ENCODE peak calls at places on chromosomes 5 and 9, in four cellular contexts. B is HCT116, R is HepG2, D is K562. W is an unnamed sample.

GRCh38 chr5:3350781-3351180 is 244.9 kb upstream of the IRX1 start:
- DNase-seq in B (no peak), R (no peak), D (no peak), W (no peak)

GRCh38 chr5:132840896-132841818 is 10.7 kb upstream of the SHROOM1 start:
- DNase-seq in B (no peak), R (no peak), D (no peak), W (no peak)

GRCh38 chr5:2227433-2227832 is 344.7 kb upstream of the IRX4 start:
- DNase-seq in B (no peak), R (no peak), D (no peak), W (no peak)

GRCh38 chr5:94440015-94440414 is 178.4 kb downstream of the KIAA0825 start:
- DNase-seq in B (no peak), R (no peak), D (no peak), W (no peak)

GRCh38 chr9:69172895-69173294 is 1.2 kb upstream of the TJP2 start:
- DNase-seq in B (no peak), R (no peak), D (no peak), W (no peak)

GRCh38 chr5:8769631-8770030 is 776.2 kb downstream of the SEMA5A start:
- DNase-seq in B (no peak), R (no peak), D (no peak), W (no peak)

GRCh38 chr5:174303035-174303434 is 257.5 kb downstream of the NSG2 start:
- DNase-seq in B (no peak), R (no peak), D (no peak), W (no peak)

GRCh38 chr5:94174748-94175411 is 433.5 kb upstream of the POU5F2 start:
- DNase-seq in B (no peak), R (no peak), D (no peak), W (no peak)

GRCh38 chr5:37272564-37272963 is 23.4 kb upstream of the CPLANE1 start:
- DNase-seq in B (no peak), R (no peak), D (no peak), W (no peak)

GRCh38 chr9:21477466-21477865 is 4.6 kb downstream of the IFNE start:
- DNase-seq in B (no peak), R (no peak), D (no peak), W (no peak)

GRCh38 chr9:129378241-129378661 is 200.2 kb upstream of the IER5L start:
- DNase-seq in B (no peak), R (no peak), D (no peak), W (no peak)

GRCh38 chr9:93094294-93095204 is 1.5 kb upstream of the CARD19 start:
- DNase-seq in B (no peak), R (no peak), D (no peak), W (no peak)

GRCh38 chr5:23675456-23675855 is 168.0 kb downstream of the PRDM9 start:
- DNase-seq in B (no peak), R (no peak), D (no peak), W (no peak)

GRCh38 chr9:113533335-113534225 is 70.1 kb downstream of the RGS3 start:
- DNase-seq in B (no peak), R (no peak), D (no peak), W (no peak)

GRCh38 chr5:148995791-148996190 is 67.1 kb downstream of the SH3TC2 start:
- DNase-seq in B (no peak), R (no peak), D (no peak), W (no peak)

GRCh38 chr5:131217791-131218190 is 46.1 kb upstream of the CDC42SE2 start:
- DNase-seq in B (no peak), R (no peak), D (no peak), W (no peak)

GRCh38 chr5:42301349-42301748 is 121.9 kb upstream of the GHR start:
- DNase-seq in B (no peak), R (no peak), D (no peak), W (no peak)

GRCh38 chr9:113485761-113486115 is 22.2 kb downstream of the RGS3 start:
- DNase-seq in B (no peak), R (no peak), D (no peak), W (no peak)

GRCh38 chr5:64682608-64683007 is 7.7 kb upstream of the SHISAL2B start:
- DNase-seq in B (peak), R (peak), D (peak), W (no peak)

GRCh38 chr5:101390317-101390908 is 487.3 kb upstream of the ST8SIA4 start:
- DNase-seq in B (peak), R (peak), D (peak), W (peak)

GRCh38 chr5:148372883-148373282 is 10.9 kb upstream of the FBXO38 start:
- DNase-seq in B (no peak), R (no peak), D (no peak), W (no peak)

GRCh38 chr9:38467404-38467803 is 43.1 kb upstream of the IGFBPL1 start:
- DNase-seq in B (no peak), R (no peak), D (no peak), W (no peak)

GRCh38 chr5:1760656-1761452 is 38.8 kb downstream of the MRPL36 start:
- DNase-seq in B (no peak), R (no peak), D (no peak), W (no peak)

GRCh38 chr5:95760291-95761191 is 29.4 kb downstream of the RHOBTB3 start:
- DNase-seq in B (no peak), R (peak), D (no peak), W (no peak)

GRCh38 chr5:40834391-40834848 is 602 bp downstream of the RPL37 start:
- DNase-seq in B (no peak), R (no peak), D (no peak), W (no peak)

GRCh38 chr9:127776195-127776918 is 2.1 kb downstream of the SH2D3C start:
- DNase-seq in B (no peak), R (no peak), D (peak), W (no peak)

GRCh38 chr5:17022296-17022695 is 86.2 kb upstream of the MYO10 start:
- DNase-seq in B (no peak), R (no peak), D (no peak), W (no peak)

GRCh38 chr5:58751222-58751621 is 168.3 kb downstream of the RAB3C start:
- DNase-seq in B (peak), R (no peak), D (no peak), W (peak)

GRCh38 chr5:42656661-42657035 is 100.0 kb upstream of the CCDC152 start:
- DNase-seq in B (no peak), R (no peak), D (no peak), W (no peak)

GRCh38 chr5:139658928-139659667 is 10.9 kb downstream of the CXXC5 start:
- DNase-seq in B (no peak), R (no peak), D (no peak), W (no peak)

GRCh38 chr5:156119692-156120091 is 207.3 kb upstream of the SGCD start:
- DNase-seq in B (no peak), R (no peak), D (no peak), W (no peak)

GRCh38 chr9:116323571-116323970 is 170.0 kb downstream of the PAPPA start:
- DNase-seq in B (no peak), R (no peak), D (no peak), W (no peak)

GRCh38 chr9:112338561-112338960 is 5.1 kb upstream of the PTBP3 start:
- DNase-seq in B (peak), R (no peak), D (no peak), W (no peak)

DNA sequence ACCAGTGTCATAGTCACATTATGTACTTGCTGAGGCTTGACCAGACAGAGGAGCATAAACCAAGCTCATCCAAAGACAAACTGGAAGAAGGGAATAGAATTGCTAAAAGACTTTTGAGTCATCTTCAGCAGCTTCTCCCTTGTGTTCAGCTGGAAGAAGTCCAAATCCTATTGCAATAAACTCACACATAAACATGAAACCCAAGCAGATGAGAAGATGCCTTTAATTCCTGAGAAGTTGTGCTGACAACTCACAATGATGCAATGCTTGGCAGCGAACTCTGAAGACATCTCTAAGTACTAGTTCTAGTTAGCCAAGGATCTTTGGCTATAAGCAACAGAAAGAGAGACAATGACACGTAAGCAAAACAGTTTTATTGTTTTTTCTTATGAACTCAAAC is 642.1 kb downstream of the KCTD16 start:
- DNase-seq in B (no peak), R (no peak), D (no peak), W (no peak)
- TF ChIP-seq TCF7L2 in B (no peak), R (no peak), D (no peak), W (no peak)

GRCh38 chr9:108467653-108468324 is 388.0 kb downstream of the ACTL7B start:
- DNase-seq in B (no peak), R (peak), D (no peak), W (no peak)
- H3K4me3 ChIP-seq in B (no peak), R (no peak), D (no peak), W (no peak)

GRCh38 chr9:27181381-27181780 is 72.4 kb downstream of the TEK start:
- DNase-seq in B (no peak), R (no peak), D (no peak), W (no peak)

GRCh38 chr9:27183701-27184100 is 74.7 kb downstream of the TEK start:
- DNase-seq in B (no peak), R (no peak), D (no peak), W (no peak)

GRCh38 chr9:27183151-27183550 is 74.1 kb downstream of the TEK start:
- DNase-seq in B (no peak), R (no peak), D (no peak), W (no peak)

GRCh38 chr9:27182421-27182820 is 73.4 kb downstream of the TEK start:
- DNase-seq in B (no peak), R (no peak), D (no peak), W (no peak)

DNA sequence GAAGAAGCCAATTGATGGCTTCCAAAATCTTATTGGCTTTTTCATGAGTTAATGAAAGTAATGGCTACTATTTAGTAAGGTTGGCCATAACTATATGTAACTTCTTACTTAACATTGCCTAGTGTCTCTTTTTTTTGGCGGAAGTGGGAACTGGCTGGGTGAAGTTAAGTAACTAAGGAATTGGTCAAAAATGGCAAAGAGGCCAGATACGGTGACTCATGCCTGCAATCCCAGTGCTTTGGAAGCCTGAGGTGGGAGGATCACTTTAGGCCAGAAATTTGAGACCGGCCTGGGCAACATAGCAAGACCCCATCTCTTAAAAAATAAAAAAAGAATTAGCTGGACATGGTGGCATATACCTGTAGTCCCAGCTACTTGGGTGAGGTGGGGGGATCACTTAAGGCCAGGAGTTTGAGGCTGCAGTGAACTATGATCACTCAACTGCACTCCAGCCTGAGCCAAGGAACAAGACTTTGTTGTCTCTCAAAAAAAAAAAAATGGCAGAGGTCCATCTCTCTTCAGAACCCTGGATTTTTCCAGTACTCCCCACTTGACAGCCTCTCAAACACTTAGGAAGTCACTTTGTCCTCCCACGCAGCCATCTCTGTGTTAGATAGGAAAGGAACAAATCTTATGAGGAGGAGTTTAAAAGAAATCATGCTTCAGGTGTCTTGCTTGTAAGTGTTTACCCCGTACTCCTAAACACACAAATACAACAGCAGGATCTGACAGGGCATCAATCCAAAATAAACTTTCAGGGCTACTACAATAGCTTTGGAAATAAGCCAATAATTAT is 75.7 kb downstream of the TEK start:
- DNase-seq in B (no peak), R (no peak), D (no peak), W (no peak)
- TF ChIP-seq SIN3A in B (no peak), R (no peak), D (no peak), W (no peak)

GRCh38 chr9:135085830-135086546 is 1.5 kb upstream of the OLFM1 start:
- DNase-seq in B (peak), R (peak), D (peak), W (peak)
- TF ChIP-seq TCF7L2 in B (no peak), R (no peak), D (no peak), W (no peak)

GRCh38 chr5:27402828-27403227 is 364.4 kb upstream of the CDH9 start:
- DNase-seq in B (no peak), R (no peak), D (no peak), W (no peak)
- H3K4me3 ChIP-seq in B (no peak), R (no peak), D (no peak), W (peak)

GRCh38 chr5:176675676-176676360 is 28.5 kb downstream of the TSPAN17 start:
- DNase-seq in B (peak), R (peak), D (peak), W (no peak)
- TF ChIP-seq SIN3A in B (no peak), R (no peak), D (no peak), W (no peak)

GRCh38 chr5:172911628-172911880 is 47.7 kb upstream of the RPL26L1 start:
- DNase-seq in B (no peak), R (no peak), D (no peak), W (no peak)

GRCh38 chr5:172911976-172912375 is 47.2 kb upstream of the RPL26L1 start:
- DNase-seq in B (no peak), R (no peak), D (no peak), W (no peak)

GRCh38 chr5:172907657-172908056 is 51.6 kb upstream of the RPL26L1 start:
- DNase-seq in B (no peak), R (no peak), D (no peak), W (no peak)

GRCh38 chr5:172910828-172911627 is 48.2 kb upstream of the RPL26L1 start:
- DNase-seq in B (peak), R (peak), D (no peak), W (no peak)

GRCh38 chr5:172909931-172910502 is 49.2 kb upstream of the RPL26L1 start:
- DNase-seq in B (no peak), R (no peak), D (no peak), W (no peak)
- TF ChIP-seq TCF7L2 in B (no peak), R (no peak), D (no peak), W (no peak)

W was measured in Panc1.